ENCODE peak calls at places on chromosomes 5 and 9, in ten cellular contexts. One of them, this sample, is unnamed.

GRCh38 chr5:59773286-59773685 is 120.2 kb downstream of the PDE4D start:
- DNase-seq in AG09309: no peak
- DNase-seq in RWPE2: no peak
- DNase-seq in mesothelial cell of epicardium: no peak
- DNase-seq in GM12865: no peak
- DNase-seq in epithelial cell of esophagus: peak
- DNase-seq in neural crest cell: no peak
- DNase-seq in body of pancreas: no peak
- DNase-seq in GM23338: no peak
- DNase-seq in astrocyte of the spinal cord: peak
- DNase-seq in this sample: no peak

GRCh38 chr9:104921067-104921741 is 6.8 kb downstream of the ABCA1 start:
- DNase-seq in AG09309: no peak
- DNase-seq in RWPE2: no peak
- DNase-seq in mesothelial cell of epicardium: no peak
- DNase-seq in GM12865: peak
- DNase-seq in epithelial cell of esophagus: no peak
- DNase-seq in neural crest cell: no peak
- DNase-seq in body of pancreas: no peak
- DNase-seq in GM23338: no peak
- DNase-seq in astrocyte of the spinal cord: no peak
- DNase-seq in this sample: no peak

GRCh38 chr5:115708819-115709477 is 83.1 kb upstream of the TMED7 start:
- DNase-seq in AG09309: no peak
- DNase-seq in RWPE2: no peak
- DNase-seq in mesothelial cell of epicardium: no peak
- DNase-seq in GM12865: no peak
- DNase-seq in epithelial cell of esophagus: no peak
- DNase-seq in neural crest cell: no peak
- DNase-seq in body of pancreas: no peak
- DNase-seq in GM23338: no peak
- DNase-seq in astrocyte of the spinal cord: no peak
- DNase-seq in this sample: no peak

GRCh38 chr9:6150483-6150882 is 65.1 kb upstream of the IL33 start:
- DNase-seq in AG09309: no peak
- DNase-seq in RWPE2: no peak
- DNase-seq in mesothelial cell of epicardium: no peak
- DNase-seq in GM12865: no peak
- DNase-seq in epithelial cell of esophagus: no peak
- DNase-seq in neural crest cell: no peak
- DNase-seq in body of pancreas: no peak
- DNase-seq in GM23338: no peak
- DNase-seq in astrocyte of the spinal cord: no peak
- DNase-seq in this sample: no peak

GRCh38 chr5:42894057-42894456 is 82.4 kb upstream of the SELENOP start:
- DNase-seq in AG09309: no peak
- DNase-seq in RWPE2: no peak
- DNase-seq in mesothelial cell of epicardium: no peak
- DNase-seq in GM12865: no peak
- DNase-seq in epithelial cell of esophagus: no peak
- DNase-seq in neural crest cell: no peak
- DNase-seq in body of pancreas: no peak
- DNase-seq in GM23338: peak
- DNase-seq in astrocyte of the spinal cord: no peak
- DNase-seq in this sample: no peak

GRCh38 chr9:27888661-27889295 is 315.5 kb upstream of the C9orf72 start:
- DNase-seq in AG09309: no peak
- DNase-seq in RWPE2: no peak
- DNase-seq in mesothelial cell of epicardium: no peak
- DNase-seq in GM12865: peak
- DNase-seq in epithelial cell of esophagus: peak
- DNase-seq in neural crest cell: peak
- DNase-seq in body of pancreas: peak
- DNase-seq in GM23338: peak
- DNase-seq in astrocyte of the spinal cord: no peak
- DNase-seq in this sample: no peak

GRCh38 chr5:111585946-111586345 is 73.6 kb upstream of the STARD4 start:
- DNase-seq in AG09309: no peak
- DNase-seq in RWPE2: no peak
- DNase-seq in mesothelial cell of epicardium: no peak
- DNase-seq in GM12865: no peak
- DNase-seq in epithelial cell of esophagus: no peak
- DNase-seq in neural crest cell: no peak
- DNase-seq in body of pancreas: no peak
- DNase-seq in GM23338: no peak
- DNase-seq in astrocyte of the spinal cord: no peak
- DNase-seq in this sample: no peak

GRCh38 chr9:34986541-34987047 is 3.0 kb upstream of the DNAJB5 start:
- DNase-seq in AG09309: no peak
- DNase-seq in RWPE2: peak
- DNase-seq in mesothelial cell of epicardium: no peak
- DNase-seq in GM12865: peak
- DNase-seq in epithelial cell of esophagus: peak
- DNase-seq in neural crest cell: peak
- DNase-seq in body of pancreas: no peak
- DNase-seq in GM23338: peak
- DNase-seq in astrocyte of the spinal cord: peak
- DNase-seq in this sample: no peak

GRCh38 chr9:124764774-124765438 is 6.2 kb downstream of the NR6A1 start:
- DNase-seq in AG09309: no peak
- DNase-seq in RWPE2: no peak
- DNase-seq in mesothelial cell of epicardium: no peak
- DNase-seq in GM12865: peak
- DNase-seq in epithelial cell of esophagus: peak
- DNase-seq in neural crest cell: no peak
- DNase-seq in body of pancreas: no peak
- DNase-seq in GM23338: peak
- DNase-seq in astrocyte of the spinal cord: no peak
- DNase-seq in this sample: no peak

GRCh38 chr9:135945969-135946368 is 15.2 kb downstream of the UBAC1 start:
- DNase-seq in AG09309: no peak
- DNase-seq in RWPE2: peak
- DNase-seq in mesothelial cell of epicardium: no peak
- DNase-seq in GM12865: no peak
- DNase-seq in epithelial cell of esophagus: no peak
- DNase-seq in neural crest cell: no peak
- DNase-seq in body of pancreas: no peak
- DNase-seq in GM23338: no peak
- DNase-seq in astrocyte of the spinal cord: no peak
- DNase-seq in this sample: no peak

GRCh38 chr5:128274441-128274840 is 190.9 kb downstream of the SLC12A2 start:
- DNase-seq in AG09309: no peak
- DNase-seq in RWPE2: no peak
- DNase-seq in mesothelial cell of epicardium: no peak
- DNase-seq in GM12865: no peak
- DNase-seq in epithelial cell of esophagus: no peak
- DNase-seq in neural crest cell: no peak
- DNase-seq in body of pancreas: no peak
- DNase-seq in GM23338: no peak
- DNase-seq in astrocyte of the spinal cord: no peak
- DNase-seq in this sample: no peak

GRCh38 chr9:134052941-134053340 is 14.9 kb downstream of the BRD3 start:
- DNase-seq in AG09309: no peak
- DNase-seq in RWPE2: peak
- DNase-seq in mesothelial cell of epicardium: no peak
- DNase-seq in GM12865: no peak
- DNase-seq in epithelial cell of esophagus: no peak
- DNase-seq in neural crest cell: no peak
- DNase-seq in body of pancreas: no peak
- DNase-seq in GM23338: no peak
- DNase-seq in astrocyte of the spinal cord: no peak
- DNase-seq in this sample: no peak

GRCh38 chr5:149765932-149766331 is 35.8 kb downstream of the PPARGC1B start:
- DNase-seq in AG09309: no peak
- DNase-seq in RWPE2: no peak
- DNase-seq in mesothelial cell of epicardium: no peak
- DNase-seq in GM12865: peak
- DNase-seq in epithelial cell of esophagus: no peak
- DNase-seq in neural crest cell: no peak
- DNase-seq in body of pancreas: no peak
- DNase-seq in GM23338: peak
- DNase-seq in astrocyte of the spinal cord: no peak
- DNase-seq in this sample: no peak
- TF ChIP-seq CTCF in AG09309: no peak
- TF ChIP-seq CTCF in RWPE2: peak
- TF ChIP-seq CTCF in mesothelial cell of epicardium: peak
- TF ChIP-seq CTCF in GM12865: peak
- TF ChIP-seq CTCF in epithelial cell of esophagus: peak
- TF ChIP-seq CTCF in neural crest cell: peak
- TF ChIP-seq CTCF in body of pancreas: no peak
- TF ChIP-seq CTCF in GM23338: peak
- TF ChIP-seq CTCF in astrocyte of the spinal cord: no peak
- TF ChIP-seq CTCF in this sample: peak

GRCh38 chr5:141760193-141760592 is 78.2 kb upstream of the ARAP3 start:
- DNase-seq in AG09309: no peak
- DNase-seq in RWPE2: no peak
- DNase-seq in mesothelial cell of epicardium: no peak
- DNase-seq in GM12865: no peak
- DNase-seq in epithelial cell of esophagus: no peak
- DNase-seq in neural crest cell: no peak
- DNase-seq in body of pancreas: no peak
- DNase-seq in GM23338: no peak
- DNase-seq in astrocyte of the spinal cord: no peak
- DNase-seq in this sample: no peak

GRCh38 chr5:141760753-141761152 is 78.7 kb upstream of the ARAP3 start:
- DNase-seq in AG09309: no peak
- DNase-seq in RWPE2: no peak
- DNase-seq in mesothelial cell of epicardium: no peak
- DNase-seq in GM12865: no peak
- DNase-seq in epithelial cell of esophagus: no peak
- DNase-seq in neural crest cell: no peak
- DNase-seq in body of pancreas: no peak
- DNase-seq in GM23338: peak
- DNase-seq in astrocyte of the spinal cord: no peak
- DNase-seq in this sample: no peak

GRCh38 chr5:141762316-141762715 is 80.3 kb upstream of the ARAP3 start:
- DNase-seq in AG09309: no peak
- DNase-seq in RWPE2: no peak
- DNase-seq in mesothelial cell of epicardium: no peak
- DNase-seq in GM12865: no peak
- DNase-seq in epithelial cell of esophagus: no peak
- DNase-seq in neural crest cell: no peak
- DNase-seq in body of pancreas: no peak
- DNase-seq in GM23338: no peak
- DNase-seq in astrocyte of the spinal cord: no peak
- DNase-seq in this sample: no peak

GRCh38 chr5:141763526-141763925 is 81.5 kb upstream of the ARAP3 start:
- DNase-seq in AG09309: no peak
- DNase-seq in RWPE2: no peak
- DNase-seq in mesothelial cell of epicardium: no peak
- DNase-seq in GM12865: no peak
- DNase-seq in epithelial cell of esophagus: no peak
- DNase-seq in neural crest cell: no peak
- DNase-seq in body of pancreas: no peak
- DNase-seq in GM23338: no peak
- DNase-seq in astrocyte of the spinal cord: no peak
- DNase-seq in this sample: no peak

GRCh38 chr5:141762790-141763368 is 80.8 kb upstream of the ARAP3 start:
- DNase-seq in AG09309: no peak
- DNase-seq in RWPE2: no peak
- DNase-seq in mesothelial cell of epicardium: no peak
- DNase-seq in GM12865: peak
- DNase-seq in epithelial cell of esophagus: no peak
- DNase-seq in neural crest cell: no peak
- DNase-seq in body of pancreas: no peak
- DNase-seq in GM23338: no peak
- DNase-seq in astrocyte of the spinal cord: no peak
- DNase-seq in this sample: no peak
- TF ChIP-seq CTCF in AG09309: no peak
- TF ChIP-seq CTCF in RWPE2: no peak
- TF ChIP-seq CTCF in mesothelial cell of epicardium: no peak
- TF ChIP-seq CTCF in GM12865: no peak
- TF ChIP-seq CTCF in epithelial cell of esophagus: no peak
- TF ChIP-seq CTCF in neural crest cell: no peak
- TF ChIP-seq CTCF in body of pancreas: no peak
- TF ChIP-seq CTCF in GM23338: peak
- TF ChIP-seq CTCF in astrocyte of the spinal cord: no peak
- TF ChIP-seq CTCF in this sample: no peak

DNA sequence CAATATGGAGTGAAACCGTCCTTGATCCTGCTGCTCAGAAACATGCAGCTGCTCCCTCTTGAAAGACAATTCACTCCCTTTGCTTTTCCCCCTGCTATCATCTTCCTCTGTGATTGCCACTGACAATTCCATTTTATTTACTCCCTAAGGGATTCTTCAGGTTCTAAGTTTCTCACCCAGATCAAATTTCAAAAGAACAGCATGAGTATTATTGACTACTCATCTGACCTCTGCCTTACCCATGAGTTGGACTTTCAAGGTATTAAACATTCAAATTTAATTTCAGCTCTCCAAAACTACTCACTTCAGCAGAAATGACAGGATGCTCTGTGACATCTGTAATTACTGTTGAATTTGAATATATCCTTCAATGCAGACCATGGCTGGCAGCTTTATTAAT is 236.5 kb upstream of the HAPLN1 start:
- DNase-seq in AG09309: no peak
- DNase-seq in RWPE2: no peak
- DNase-seq in mesothelial cell of epicardium: no peak
- DNase-seq in GM12865: no peak
- DNase-seq in epithelial cell of esophagus: peak
- DNase-seq in neural crest cell: no peak
- DNase-seq in body of pancreas: no peak
- DNase-seq in GM23338: peak
- DNase-seq in astrocyte of the spinal cord: peak
- DNase-seq in this sample: no peak
- TF ChIP-seq CTCF in AG09309: no peak
- TF ChIP-seq CTCF in RWPE2: no peak
- TF ChIP-seq CTCF in mesothelial cell of epicardium: no peak
- TF ChIP-seq CTCF in GM12865: no peak
- TF ChIP-seq CTCF in epithelial cell of esophagus: no peak
- TF ChIP-seq CTCF in neural crest cell: no peak
- TF ChIP-seq CTCF in body of pancreas: no peak
- TF ChIP-seq CTCF in GM23338: no peak
- TF ChIP-seq CTCF in astrocyte of the spinal cord: no peak
- TF ChIP-seq CTCF in this sample: no peak

DNA sequence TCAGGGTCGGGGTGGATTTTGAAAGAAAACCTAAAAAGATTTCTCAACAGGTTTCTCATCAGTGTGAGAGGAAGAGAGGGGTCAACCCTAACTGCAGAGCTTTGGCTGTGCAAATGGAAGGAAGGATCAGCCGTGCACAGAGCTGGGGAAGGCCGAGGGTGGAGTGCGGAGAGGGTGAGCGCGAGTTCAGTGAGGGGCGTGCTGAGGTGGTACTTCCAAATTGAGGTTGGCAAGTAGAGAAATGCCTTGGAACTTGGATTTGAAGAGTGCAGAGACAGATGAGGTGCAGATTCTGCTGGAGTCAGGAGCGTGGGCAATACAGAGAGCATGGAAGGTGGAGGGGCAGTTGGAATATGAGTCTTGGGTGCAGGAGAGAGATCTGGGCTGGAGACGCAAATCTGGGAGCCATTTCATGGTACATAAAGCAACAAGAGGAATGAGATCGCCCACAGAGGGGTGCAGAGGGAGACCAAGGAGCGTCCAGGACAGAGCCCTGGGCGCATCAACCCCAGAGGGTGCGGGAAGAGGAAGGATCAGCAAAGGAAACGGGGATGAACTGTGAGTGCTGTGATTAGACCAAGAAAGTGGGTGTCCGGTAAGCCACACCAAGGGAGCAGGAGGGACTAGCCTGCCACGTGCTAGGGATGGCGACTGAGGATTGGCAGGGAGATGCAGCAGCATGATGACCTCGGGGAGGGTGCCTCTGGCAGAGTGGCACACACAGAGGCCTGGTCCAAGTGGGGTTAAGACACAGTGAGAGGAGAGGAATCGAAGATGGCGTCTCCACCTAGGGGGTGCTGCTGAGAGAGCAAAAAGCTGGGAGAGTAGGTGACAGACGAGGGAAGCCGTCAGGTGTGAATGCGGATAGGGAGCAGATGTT is 105.8 kb downstream of the ADAMTS2 start:
- DNase-seq in AG09309: no peak
- DNase-seq in RWPE2: peak
- DNase-seq in mesothelial cell of epicardium: peak
- DNase-seq in GM12865: no peak
- DNase-seq in epithelial cell of esophagus: no peak
- DNase-seq in neural crest cell: no peak
- DNase-seq in body of pancreas: peak
- DNase-seq in GM23338: no peak
- DNase-seq in astrocyte of the spinal cord: no peak
- DNase-seq in this sample: peak
- TF ChIP-seq CTCF in AG09309: no peak
- TF ChIP-seq CTCF in RWPE2: no peak
- TF ChIP-seq CTCF in mesothelial cell of epicardium: no peak
- TF ChIP-seq CTCF in GM12865: no peak
- TF ChIP-seq CTCF in epithelial cell of esophagus: no peak
- TF ChIP-seq CTCF in neural crest cell: no peak
- TF ChIP-seq CTCF in body of pancreas: no peak
- TF ChIP-seq CTCF in GM23338: peak
- TF ChIP-seq CTCF in astrocyte of the spinal cord: no peak
- TF ChIP-seq CTCF in this sample: no peak